ENCODE peak calls at places on chromosomes 2 and 18, in seven cellular contexts. F is HCT116, B is H7, J is lower lobe of right lung, N is adrenal gland, H is mammary epithelial cell, T is SK-N-SH. K is an unnamed sample. For H3K36me3 and H3K27me3, the result is how much of the 10 kb centered on the place peaks cover.

GRCh38 chr2:20094142-20094792 is 42.8 kb upstream of the LAPTM4A start:
- DNase-seq in T (no peak), F (no peak), J (no peak), B (no peak), H (no peak), N (no peak), K (peak)

GRCh38 chr2:202721621-202722020 is 86.9 kb downstream of the FAM117B start:
- DNase-seq in H (no peak), F (no peak), N (no peak), B (no peak), J (no peak), T (no peak), K (peak)

GRCh38 chr2:119338826-119339561 is 27.6 kb downstream of the C2orf76 start:
- DNase-seq in T (no peak), H (no peak), J (peak), N (no peak), B (no peak), F (no peak), K (no peak)

GRCh38 chr18:7846315-7846714 is 279.2 kb downstream of the PTPRM start:
- DNase-seq in H (no peak), J (no peak), N (no peak), F (no peak), B (no peak), T (no peak), K (no peak)

GRCh38 chr2:241224068-241224850 is 35.8 kb downstream of the ANO7 start:
- DNase-seq in B (peak), N (peak), J (peak), H (peak), F (no peak), T (peak), K (peak)

GRCh38 chr18:70920840-70921374 is 632.1 kb downstream of the SOCS6 start:
- DNase-seq in J (no peak), N (no peak), B (no peak), T (no peak), H (no peak), F (no peak), K (no peak)

GRCh38 chr2:56108806-56109205 is 75.0 kb upstream of the CCDC85A start:
- DNase-seq in J (no peak), T (no peak), N (no peak), B (peak), F (no peak), H (no peak), K (no peak)

GRCh38 chr2:11097038-11097720 is 58.1 kb upstream of the SLC66A3 start:
- DNase-seq in N (no peak), T (no peak), F (no peak), H (peak), B (no peak), J (no peak), K (peak)

GRCh38 chr2:67799889-67800288 is 262.9 kb downstream of the C1D start:
- DNase-seq in N (no peak), T (no peak), J (no peak), F (no peak), B (no peak), H (no peak), K (no peak)

GRCh38 chr2:9641641-9642040 is 10.8 kb upstream of the YWHAQ start:
- DNase-seq in N (no peak), H (no peak), J (no peak), B (no peak), F (no peak), T (no peak), K (no peak)

GRCh38 chr2:62540786-62541168 is 34.8 kb upstream of the TMEM17 start:
- DNase-seq in N (no peak), J (no peak), B (no peak), H (no peak), T (no peak), F (no peak), K (no peak)
- H3K4me3 ChIP-seq in N (no peak), J (no peak), B (no peak), H (no peak), T (no peak), F (no peak), K (no peak)

GRCh38 chr2:196148736-196149135 is 22.6 kb downstream of the STK17B start:
- DNase-seq in N (no peak), F (no peak), B (no peak), T (no peak), J (no peak), H (no peak), K (no peak)
- H3K36me3 ChIP-seq in N (under half), F (under half), B (under half), T (half or more), J (half or more), H (under half), K (half or more)

GRCh38 chr2:26607698-26608097 is 33.5 kb downstream of the CIB4 start:
- DNase-seq in T (no peak), F (no peak), J (no peak), N (peak), B (no peak), H (no peak), K (no peak)
- H3K27me3 ChIP-seq in T (under half), F (under half), J (under half), N (under half), B (under half), H (under half), K (under half)

DNA sequence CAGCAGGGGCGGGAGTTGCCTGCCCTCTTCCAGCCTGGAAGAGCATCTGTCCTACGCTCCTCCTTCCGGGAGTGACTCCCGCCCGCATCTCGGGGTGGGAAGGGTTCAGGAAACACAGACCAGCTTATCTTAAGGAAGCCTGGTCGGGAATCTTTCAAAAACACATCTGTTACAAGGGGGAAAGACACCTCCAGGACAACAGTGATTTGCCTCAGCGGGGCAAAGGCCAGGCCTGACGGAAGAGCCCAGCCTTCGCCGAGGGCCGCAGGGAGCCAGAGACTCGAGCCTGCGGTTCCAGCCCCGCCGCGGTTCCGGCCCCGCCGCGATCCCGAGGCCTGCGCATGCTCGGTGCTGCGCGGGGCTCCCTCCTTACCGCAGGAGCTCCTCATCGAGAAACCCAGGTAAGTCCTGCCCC is 38.1 kb upstream of the TGIF1 start:
- DNase-seq in T (no peak), J (peak), F (no peak), N (no peak), H (peak), B (peak), K (no peak)
- H3K4me3 ChIP-seq in T (no peak), J (peak), F (no peak), N (no peak), H (no peak), B (no peak), K (no peak)

GRCh38 chr2:86026744-86027065 is 79.0 kb downstream of the POLR1A start:
- DNase-seq in B (no peak), J (no peak), T (no peak), N (no peak), H (no peak), F (no peak), K (no peak)
- H3K36me3 ChIP-seq in B (under half), J (half or more), T (under half), N (half or more), H (under half), F (under half), K (under half)

DNA sequence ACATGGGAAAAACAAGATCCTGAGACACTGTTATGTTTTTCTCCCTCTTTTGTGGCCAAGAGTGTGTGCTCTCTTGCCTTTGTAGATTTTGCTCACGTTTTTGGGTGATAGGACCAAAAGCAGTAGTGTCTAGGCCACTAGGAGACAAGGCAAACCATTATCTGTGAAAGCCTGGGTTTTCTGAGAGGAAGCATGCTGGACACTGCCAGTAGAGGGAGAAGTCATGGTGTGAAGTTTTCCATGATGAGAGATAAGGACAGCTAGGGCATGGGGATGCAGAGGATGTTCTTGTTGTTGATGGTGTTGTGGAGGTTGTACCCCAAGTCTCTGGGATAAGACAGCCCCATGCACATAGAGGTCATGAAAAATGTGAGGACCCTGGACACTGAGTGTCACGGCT is 285.3 kb downstream of the SOX11 start:
- DNase-seq in T (no peak), B (no peak), J (no peak), N (no peak), F (no peak), H (no peak), K (no peak)
- H3K27me3 ChIP-seq in T (under half), B (under half), J (under half), N (under half), F (under half), H (under half), K (under half)

DNA sequence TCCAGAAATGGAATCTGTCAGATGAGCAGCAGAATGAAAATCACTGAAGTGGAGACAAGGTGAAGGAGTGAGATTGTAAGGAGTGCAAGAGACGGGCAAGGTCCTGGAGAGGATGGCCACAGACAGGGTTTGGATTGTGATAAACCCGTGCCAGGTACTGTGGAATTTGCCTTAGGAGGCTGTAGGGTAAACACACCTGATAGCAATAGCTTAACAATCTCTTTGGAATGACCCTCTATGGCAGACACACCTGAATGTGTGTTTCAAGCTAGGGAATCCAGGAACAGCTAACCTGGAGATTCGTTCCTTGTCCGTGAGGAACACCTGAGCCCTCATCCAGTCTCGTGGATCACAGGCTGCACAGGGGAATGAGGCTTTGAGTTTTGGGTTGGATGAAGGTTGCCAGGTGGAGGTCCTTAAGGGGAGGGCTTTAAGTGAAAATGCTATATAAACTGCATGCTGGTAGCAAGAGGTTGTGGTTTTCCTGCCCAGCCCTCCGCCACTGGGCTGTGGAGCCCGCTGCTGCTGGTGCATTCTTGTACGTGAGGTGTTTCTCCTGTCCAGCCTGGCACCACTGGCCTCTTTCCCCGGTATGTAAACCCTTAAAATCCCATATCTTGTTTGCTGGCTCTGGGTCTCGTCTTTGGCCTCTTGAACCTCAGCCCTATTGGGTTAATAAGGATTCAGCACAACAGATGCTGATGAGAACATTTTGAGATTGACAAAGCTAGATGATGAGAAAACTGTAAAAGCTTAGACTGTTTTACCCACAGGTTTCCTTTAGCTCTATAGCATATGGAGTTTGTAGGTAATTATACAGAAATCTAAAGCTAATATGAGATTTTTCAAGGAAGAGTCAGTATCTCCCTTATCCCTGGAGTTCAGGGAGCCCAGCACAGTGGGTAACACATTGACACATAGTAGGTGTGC is 117.9 kb downstream of the ARHGAP15 start:
- DNase-seq in F (no peak), J (no peak), H (no peak), N (no peak), B (no peak), T (no peak), K (no peak)
- H3K4me3 ChIP-seq in F (no peak), J (no peak), H (no peak), N (no peak), B (no peak), T (no peak), K (no peak)

DNA sequence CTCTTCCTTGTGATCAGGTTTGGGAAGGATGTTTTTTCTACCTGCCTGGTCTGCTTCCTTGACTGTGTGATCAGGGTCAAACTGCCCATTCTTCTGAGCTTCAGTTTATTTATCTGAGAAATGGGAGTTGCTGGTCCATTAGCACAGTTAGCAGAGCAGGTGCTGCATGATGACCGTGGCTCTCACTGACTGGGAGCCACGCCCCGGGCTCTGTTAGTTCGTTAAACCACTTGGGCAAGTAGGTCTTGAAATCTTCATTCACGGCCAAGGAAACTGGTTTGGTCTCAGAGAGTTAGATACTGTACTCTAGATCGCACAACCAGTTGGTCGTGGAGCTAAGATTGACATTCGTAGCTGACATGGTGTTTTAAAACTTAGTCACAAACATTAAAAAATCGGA is 41.7 kb downstream of the INPP5D start:
- DNase-seq in T (no peak), J (no peak), F (no peak), N (no peak), H (no peak), B (no peak), K (no peak)
- H3K36me3 ChIP-seq in T (under half), J (under half), F (under half), N (under half), H (under half), B (under half), K (under half)

GRCh38 chr2:218850796-218851195 is 8.8 kb upstream of the WNT6 start:
- DNase-seq in B (no peak), F (no peak), N (no peak), H (no peak), J (no peak), T (no peak), K (no peak)

GRCh38 chr2:218851286-218851685 is 8.3 kb upstream of the WNT6 start:
- DNase-seq in H (no peak), J (no peak), T (no peak), F (no peak), N (no peak), B (no peak), K (no peak)

GRCh38 chr2:218854860-218855259 is 4.7 kb upstream of the WNT6 start:
- DNase-seq in H (no peak), J (no peak), N (no peak), F (no peak), T (no peak), B (no peak), K (no peak)

GRCh38 chr2:218853766-218854165 is 5.8 kb upstream of the WNT6 start:
- DNase-seq in T (no peak), F (no peak), N (no peak), J (no peak), B (peak), H (peak), K (peak)

DNA sequence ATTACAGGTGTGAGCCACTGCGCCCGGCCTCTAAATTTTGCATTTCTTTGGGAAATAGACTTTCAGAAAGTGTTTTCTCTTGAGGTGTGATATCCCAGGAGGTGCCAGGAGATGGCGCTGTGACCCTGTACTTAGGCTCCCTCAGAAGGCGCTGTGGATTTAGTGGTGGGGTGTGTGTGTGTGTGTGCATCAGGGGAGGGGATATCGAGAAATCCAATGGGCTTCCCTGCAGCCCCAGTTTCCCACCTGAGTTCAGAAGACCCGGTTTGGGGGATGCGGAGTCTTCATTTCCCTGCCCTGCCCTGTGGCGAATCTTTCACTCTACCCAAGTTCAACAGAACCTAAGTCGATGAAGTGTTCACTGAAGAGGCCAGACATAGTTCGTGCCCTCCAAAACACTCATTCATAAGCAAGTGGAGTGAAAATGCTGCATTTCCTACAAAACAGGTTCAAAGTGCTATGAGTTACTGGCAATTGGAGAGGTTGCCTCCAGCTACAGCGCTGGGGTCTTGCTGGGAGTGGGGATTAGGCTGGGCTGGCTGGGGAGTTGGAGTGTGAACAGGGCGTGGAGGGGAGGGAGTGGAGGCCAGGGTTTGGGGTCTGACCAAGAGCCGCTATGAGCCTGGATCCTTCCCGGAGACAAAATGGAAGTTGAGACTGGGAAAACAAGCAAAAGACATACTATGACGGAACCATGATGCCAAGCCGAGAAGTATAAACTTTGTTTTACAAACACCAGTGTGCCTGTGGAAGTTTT is 6.5 kb upstream of the WNT6 start:
- DNase-seq in N (peak), T (peak), F (peak), B (peak), J (peak), H (peak), K (peak)
- H3K27me3 ChIP-seq in N (under half), T (under half), F (under half), B (half or more), J (half or more), H (under half), K (under half)

DNA sequence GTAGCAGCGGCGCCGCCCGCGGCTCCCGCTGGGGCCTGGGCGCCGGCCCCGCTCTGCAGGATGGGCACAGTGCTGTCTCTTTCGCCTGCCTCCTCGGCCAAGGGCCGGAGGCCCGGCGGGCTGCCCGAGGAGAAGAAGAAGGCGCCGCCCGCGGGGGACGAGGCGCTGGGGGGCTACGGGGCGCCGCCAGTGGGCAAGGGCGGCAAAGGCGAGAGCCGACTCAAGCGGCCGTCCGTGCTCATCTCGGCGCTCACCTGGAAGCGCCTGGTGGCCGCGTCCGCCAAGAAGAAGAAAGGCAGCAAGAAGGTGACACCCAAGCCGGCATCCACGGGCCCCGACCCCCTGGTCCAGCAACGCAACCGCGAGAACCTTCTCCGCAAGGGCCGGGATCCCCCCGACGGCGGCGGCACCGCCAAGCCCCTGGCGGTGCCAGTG is 312 bp downstream of the CDK5R2 start:
- DNase-seq in J (no peak), H (no peak), F (no peak), N (no peak), T (peak), B (no peak), K (no peak)
- H3K4me3 ChIP-seq in J (peak), H (peak), F (peak), N (no peak), T (peak), B (peak), K (peak)

K was measured in MG63.